ENCODE peak calls at places on chromosome 13, in four cellular contexts. M is epithelial cell of proximal tubule; P is naive thymus-derived CD4-positive, alpha-beta T cell; G is AG04449. J is an unnamed sample.

GRCh38 chr13:48600374-48601364 is 53.1 kb upstream of the CYSLTR2 start:
- DNase-seq in M (peak), G (no peak), P (no peak), J (no peak)

GRCh38 chr13:50809133-50810090 is 34.1 kb downstream of the DLEU7 start:
- DNase-seq in P (no peak), M (no peak), G (no peak), J (no peak)

GRCh38 chr13:37070956-37071355 is 11.5 kb upstream of the SUPT20H start:
- DNase-seq in P (no peak), M (no peak), G (no peak), J (no peak)

GRCh38 chr13:112819111-112819510 is 129.3 kb downstream of the ATP11A start:
- DNase-seq in G (no peak), M (no peak), P (no peak), J (no peak)

GRCh38 chr13:31756346-31756745 is 17.0 kb downstream of the RXFP2 start:
- DNase-seq in P (no peak), M (no peak), G (peak), J (no peak)

GRCh38 chr13:47158583-47158982 is 261.7 kb upstream of the HTR2A start:
- DNase-seq in P (no peak), G (no peak), M (no peak), J (no peak)

GRCh38 chr13:101474419-101474957 is 22.0 kb downstream of the ITGBL1 start:
- DNase-seq in M (no peak), G (peak), P (no peak), J (no peak)

GRCh38 chr13:98529171-98529570 is 47.7 kb downstream of the STK24 start:
- DNase-seq in G (no peak), P (no peak), M (no peak), J (no peak)

GRCh38 chr13:30818323-30818960 is 83.1 kb downstream of the ALOX5AP start:
- DNase-seq in M (no peak), G (peak), P (no peak), J (no peak)

GRCh38 chr13:94620286-94620896 is 18.7 kb downstream of the GPR180 start:
- DNase-seq in G (no peak), P (peak), M (no peak), J (no peak)

GRCh38 chr13:48278806-48279205 is 24.7 kb upstream of the RB1 start:
- DNase-seq in M (no peak), G (no peak), P (no peak), J (no peak)

GRCh38 chr13:44930907-44931676 is 58.2 kb downstream of the NUFIP1 start:
- DNase-seq in G (no peak), M (no peak), P (no peak), J (no peak)

GRCh38 chr13:67390462-67391093 is 160.4 kb upstream of the PCDH9 start:
- DNase-seq in G (no peak), P (no peak), M (no peak), J (no peak)

GRCh38 chr13:42807866-42808265 is 26.5 kb downstream of the FAM216B start:
- DNase-seq in G (no peak), M (peak), P (no peak), J (no peak)

GRCh38 chr13:108269601-108270328 is at the start of gene TNFSF13B:
- DNase-seq in M (peak), P (peak), G (no peak), J (peak)

GRCh38 chr13:25401958-25402357 is 30.2 kb downstream of the ATP8A2 start:
- DNase-seq in G (no peak), M (no peak), P (no peak), J (no peak)

GRCh38 chr13:26477681-26478080 is 79.8 kb upstream of the WASF3 start:
- DNase-seq in P (no peak), M (no peak), G (no peak), J (no peak)

GRCh38 chr13:97275265-97275664 is 53.1 kb downstream of the MBNL2 start:
- DNase-seq in G (no peak), P (no peak), M (no peak), J (no peak)
- H3K4me3 ChIP-seq in G (no peak), P (no peak), M (no peak), J (no peak)

DNA sequence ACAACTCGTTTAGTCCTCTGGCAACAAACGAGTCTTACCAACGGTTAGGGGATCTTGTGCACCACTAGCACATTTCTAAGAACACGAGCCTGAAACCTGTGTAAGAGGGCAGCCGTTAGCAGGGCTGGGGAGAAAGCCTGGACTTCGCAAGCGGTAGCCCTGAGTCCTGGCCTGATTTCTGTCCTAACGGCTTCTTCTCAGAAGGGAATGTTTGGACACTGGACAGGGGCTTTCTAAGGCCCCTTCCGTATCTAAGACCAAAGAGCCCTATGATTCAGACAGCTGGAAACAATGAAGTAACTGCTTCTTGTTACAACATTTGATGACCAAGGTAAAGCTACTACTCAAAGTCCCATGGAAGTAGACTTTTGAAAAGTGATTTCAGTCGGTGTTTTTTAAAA is 2.2 kb downstream of the ANKRD10 start:
- DNase-seq in M (no peak), G (no peak), P (no peak), J (no peak)
- H3K4me3 ChIP-seq in M (peak), G (peak), P (peak), J (no peak)

DNA sequence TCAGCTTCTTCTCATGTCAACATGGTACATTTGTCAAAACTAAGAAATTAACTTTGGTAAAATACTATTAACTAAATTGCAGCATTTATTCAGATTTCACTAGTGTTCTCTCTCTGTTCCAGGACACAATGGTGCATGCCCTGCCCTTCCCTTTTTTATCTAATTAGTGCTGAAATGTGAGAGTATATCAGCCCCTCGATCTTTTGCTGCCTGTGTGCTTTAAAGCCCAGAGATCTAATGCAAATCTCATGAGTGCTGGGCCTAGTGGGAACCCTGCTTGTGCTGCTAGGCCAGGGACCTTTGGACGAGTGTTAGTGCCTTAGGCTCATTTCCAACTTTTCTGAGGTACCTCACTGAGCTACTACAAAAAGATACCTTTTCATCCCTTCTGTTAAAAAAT is 221.1 kb upstream of the EDNRB start:
- DNase-seq in G (no peak), P (no peak), M (no peak), J (no peak)
- H3K4me3 ChIP-seq in G (no peak), P (no peak), M (no peak), J (no peak)

GRCh38 chr13:28641600-28641926 is 17.4 kb upstream of the POMP start:
- DNase-seq in P (no peak), M (no peak), G (no peak), J (no peak)

GRCh38 chr13:28638756-28639155 is 20.2 kb upstream of the POMP start:
- DNase-seq in P (no peak), G (no peak), M (no peak), J (no peak)

GRCh38 chr13:28636677-28637317 is 22.1 kb upstream of the POMP start:
- DNase-seq in P (peak), G (no peak), M (no peak), J (no peak)

GRCh38 chr13:28637714-28638355 is 21.1 kb upstream of the POMP start:
- DNase-seq in P (no peak), G (no peak), M (no peak), J (no peak)

DNA sequence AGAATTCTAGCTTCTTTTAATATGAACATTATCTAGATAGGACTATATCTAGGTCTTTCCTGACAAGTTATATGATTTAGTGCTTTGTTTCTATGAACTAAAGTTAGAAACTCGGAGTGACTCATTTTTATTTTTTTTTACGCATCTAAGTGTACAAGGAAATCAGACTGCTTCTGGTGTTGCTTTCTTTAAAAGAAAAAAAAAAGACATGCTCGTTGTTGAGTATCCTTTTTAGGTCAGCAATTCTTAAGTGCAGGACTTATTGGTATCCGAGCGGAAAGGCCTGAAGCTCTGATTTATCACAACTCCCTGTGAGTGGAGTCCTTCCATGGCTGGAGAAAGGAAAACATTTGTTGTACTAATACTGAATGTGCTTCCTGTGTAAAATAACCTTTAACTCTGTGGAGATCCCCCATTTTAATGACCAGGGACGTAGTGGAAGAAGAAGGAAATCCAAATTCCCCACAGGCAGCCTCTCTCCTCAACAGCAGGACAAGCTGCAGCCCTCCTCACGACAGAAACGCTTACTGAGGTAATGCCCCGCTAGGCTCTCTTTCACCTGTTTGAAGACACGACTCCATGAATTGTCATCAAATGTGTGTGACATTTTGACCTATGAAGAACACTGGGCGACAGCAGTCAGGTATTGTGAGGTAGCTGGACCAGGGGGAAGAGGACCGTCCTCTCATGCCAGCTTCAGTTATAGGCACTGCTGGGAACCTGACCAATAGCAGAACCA is 17.9 kb upstream of the POMP start:
- DNase-seq in P (no peak), M (no peak), G (no peak), J (no peak)
- H3K4me3 ChIP-seq in P (no peak), M (no peak), G (no peak), J (no peak)

J was measured in CD8-positive, alpha-beta memory T cell.